ENCODE peak calls at places on chromosome 20, in four cellular contexts. E, Y, O and J are unnamed samples.

GRCh38 chr20:63292904-63293303 is at the start of gene COL20A1:
- DNase-seq in E (no peak), Y (no peak), O (no peak), J (no peak)

GRCh38 chr20:20184711-20185110 is 132.4 kb downstream of the CFAP61 start:
- DNase-seq in E (no peak), Y (no peak), O (no peak), J (no peak)

GRCh38 chr20:45354423-45355208 is 6.4 kb upstream of the SDC4 start:
- DNase-seq in E (no peak), Y (no peak), O (no peak), J (no peak)

GRCh38 chr20:46056970-46057855 is 28.2 kb downstream of the SLC12A5 start:
- DNase-seq in E (no peak), Y (no peak), O (peak; percentile 32), J (no peak)

GRCh38 chr20:49624317-49624716 is 56.4 kb upstream of the PTGIS start:
- DNase-seq in E (no peak), Y (no peak), O (no peak), J (no peak)

GRCh38 chr20:62003567-62004405 is 61.9 kb downstream of the TAF4 start:
- DNase-seq in E (no peak), Y (no peak), O (no peak), J (no peak)

GRCh38 chr20:4836935-4837334 is 115.2 kb downstream of the PRND start:
- DNase-seq in E (no peak), Y (no peak), O (no peak), J (no peak)

GRCh38 chr20:51533291-51534172 is 9.0 kb downstream of the NFATC2 start:
- DNase-seq in E (no peak), Y (no peak), O (peak; percentile 67), J (no peak)

GRCh38 chr20:58551631-58552030 is 36.4 kb upstream of the APCDD1L start:
- DNase-seq in E (no peak), Y (no peak), O (no peak), J (no peak)

GRCh38 chr20:35134472-35134871 is 12.7 kb downstream of the EDEM2 start:
- DNase-seq in E (no peak), Y (no peak), O (no peak), J (no peak)

GRCh38 chr20:37940161-37940560 is 37.2 kb downstream of the VSTM2L start:
- DNase-seq in E (no peak), Y (no peak), O (no peak), J (no peak)

GRCh38 chr20:37519508-37520416 is 1.3 kb upstream of the NNAT start:
- DNase-seq in E (peak; percentile 31), Y (peak; percentile 8), O (no peak), J (no peak)

GRCh38 chr20:58698741-58699141 is 6.1 kb downstream of the NPEPL1 start:
- DNase-seq in E (no peak), Y (peak; percentile 6), O (no peak), J (no peak)

GRCh38 chr20:21862224-21862927 is 156.9 kb downstream of the PAX1 start:
- DNase-seq in E (no peak), Y (no peak), O (no peak), J (no peak)

GRCh38 chr20:62517901-62518610 is 42.3 kb upstream of the GATA5 start:
- DNase-seq in E (no peak), Y (no peak), O (no peak), J (no peak)

GRCh38 chr20:4905612-4906011 is 95.7 kb downstream of the SLC23A2 start:
- DNase-seq in E (no peak), Y (no peak), O (no peak), J (no peak)

GRCh38 chr20:18360601-18361000 is 72.3 kb downstream of the ZNF133 start:
- DNase-seq in E (no peak), Y (no peak), O (no peak), J (no peak)

GRCh38 chr20:3560162-3560561 is 89.3 kb downstream of the ATRN start:
- DNase-seq in E (no peak), Y (no peak), O (no peak), J (no peak)

GRCh38 chr20:34293119-34293518 is 10.0 kb downstream of the AHCY start:
- DNase-seq in E (no peak), Y (no peak), O (no peak), J (no peak)

GRCh38 chr20:21100590-21101452 is 5.3 kb downstream of the LINC00237 start:
- DNase-seq in E (no peak), Y (no peak), O (no peak), J (no peak)

GRCh38 chr20:37243937-37244571 is 17.6 kb downstream of the GHRH start:
- DNase-seq in E (no peak), Y (no peak), O (no peak), J (peak; percentile 28)

GRCh38 chr20:20070871-20071726 is 18.8 kb downstream of the CFAP61 start:
- DNase-seq in E (no peak), Y (no peak), O (no peak), J (no peak)

GRCh38 chr20:32109392-32110172 is at the start of gene TM9SF4:
- DNase-seq in E (peak; percentile 99), Y (peak; percentile 90), O (peak; percentile 64), J (peak; percentile 91)

GRCh38 chr20:58224097-58224496 is 4.4 kb downstream of the ANKRD60 start:
- DNase-seq in E (no peak), Y (no peak), O (no peak), J (no peak)